ENCODE peak calls at places on chromosomes 11 and 22, in four cellular contexts. D is NCI-H524, W is substantia nigra, B is cardiac muscle cell. O is an unnamed sample.

GRCh38 chr11:134358165-134358852 is 26.5 kb downstream of the GLB1L2 start:
- DNase-seq in W (no peak), D (no peak), B (no peak), O (no peak)

GRCh38 chr11:130908770-130909625 is 7.3 kb downstream of the SNX19 start:
- DNase-seq in W (no peak), D (no peak), B (peak; percentile 85), O (no peak)

GRCh38 chr11:63769719-63770443 is 1.3 kb upstream of the ZFTA start:
- DNase-seq in W (no peak), B (no peak), D (peak; percentile 30), O (no peak)

GRCh38 chr22:18103527-18104269 is 6.9 kb upstream of the TUBA8 start:
- DNase-seq in W (no peak), B (no peak), D (no peak), O (no peak)

GRCh38 chr22:42292726-42293520 is 22.5 kb upstream of the TCF20 start:
- DNase-seq in D (no peak), W (no peak), B (no peak), O (no peak)

GRCh38 chr11:130585545-130585944 is 137.1 kb downstream of the ADAMTS15 start:
- DNase-seq in D (no peak), B (peak; percentile 44), W (no peak), O (no peak)

GRCh38 chr11:62142043-62142375 is 18.2 kb downstream of the INCENP start:
- DNase-seq in W (no peak), D (no peak), B (no peak), O (no peak)

GRCh38 chr22:17969732-17970131 is 54.6 kb downstream of the MICAL3 start:
- DNase-seq in B (peak; percentile 96), W (no peak), D (peak; percentile 88), O (no peak)

GRCh38 chr11:75439495-75440120 is 6.6 kb upstream of the KLHL35 start:
- DNase-seq in B (no peak), D (no peak), W (no peak), O (no peak)

GRCh38 chr11:43124272-43124920 is 187.4 kb upstream of the API5 start:
- DNase-seq in D (no peak), B (no peak), W (no peak), O (no peak)

GRCh38 chr11:69943066-69943465 is 123.8 kb upstream of the FGF3 start:
- DNase-seq in W (no peak), D (no peak), B (no peak), O (no peak)

GRCh38 chr11:115623021-115623451 is 118.8 kb upstream of the CADM1 start:
- DNase-seq in D (no peak), B (peak; percentile 95), W (no peak), O (no peak)

GRCh38 chr22:23530106-23530505 is 50.0 kb downstream of the IGLL1 start:
- DNase-seq in W (no peak), B (no peak), D (no peak), O (no peak)

GRCh38 chr11:121723261-121723741 is 270.5 kb upstream of the SORL1-AS1 start:
- DNase-seq in B (peak; percentile 90), D (no peak), W (no peak), O (no peak)

GRCh38 chr11:7495997-7496545 is 10.8 kb downstream of the OLFML1 start:
- DNase-seq in B (no peak), D (no peak), W (no peak), O (no peak)

GRCh38 chr22:27382947-27383346 is 418.6 kb downstream of the MN1 start:
- DNase-seq in D (no peak), W (no peak), B (no peak), O (no peak)

GRCh38 chr22:49262167-49262566 is 565.5 kb downstream of the BRD1 start:
- DNase-seq in D (no peak), W (no peak), B (no peak), O (no peak)

GRCh38 chr11:36376315-36376887 is 80.3 kb downstream of the PRR5L start:
- DNase-seq in W (no peak), D (peak; percentile 3), B (peak; percentile 57), O (peak; percentile 11)

GRCh38 chr11:134510641-134511040 is 98.6 kb upstream of the B3GAT1 start:
- DNase-seq in B (no peak), D (no peak), W (no peak), O (no peak)

GRCh38 chr11:14137282-14137681 is 174.8 kb downstream of the SPON1 start:
- DNase-seq in B (no peak), D (no peak), W (no peak), O (no peak)

GRCh38 chr11:123580557-123581275 is 73.7 kb downstream of the SCN3B start:
- DNase-seq in W (peak; percentile 16), D (peak; percentile 58), B (peak; percentile 53), O (peak; percentile 85)

O was measured in HEK293T.